ENCODE peak calls at places on chromosomes 12 and 14, in nine cellular contexts. N is AG04449, L is AG09309, C is endothelial cell of umbilical vein, M is testis, F is adipocyte, P is GM23248, Q is right cardiac atrium, S is OCI-LY7. G is an unnamed sample.

GRCh38 chr14:22081352-22081751 is 407.7 kb upstream of the OR4E1 start:
- DNase-seq in N (no peak), L (no peak), C (no peak), M (no peak), F (no peak), P (no peak), Q (no peak), S (no peak), G (no peak)

GRCh38 chr14:40004871-40005503 is 572.8 kb upstream of the FBXO33 start:
- DNase-seq in N (no peak), L (no peak), C (no peak), M (no peak), F (no peak), P (no peak), Q (no peak), S (no peak), G (no peak)

GRCh38 chr12:131438874-131439273 is 272.0 kb upstream of the SFSWAP start:
- DNase-seq in N (no peak), L (no peak), C (no peak), M (peak), F (no peak), P (no peak), Q (no peak), S (no peak), G (no peak)

GRCh38 chr14:37594916-37595808 is at the start of the genes FOXA1 and TTC6:
- DNase-seq in N (no peak), L (no peak), C (no peak), M (peak), F (peak), P (peak), Q (peak), S (no peak), G (no peak)

GRCh38 chr12:32145096-32145495 is 38.4 kb downstream of the BICD1 start:
- DNase-seq in N (no peak), L (no peak), C (no peak), M (no peak), F (no peak), P (no peak), Q (no peak), S (no peak), G (no peak)

GRCh38 chr14:39841088-39841487 is 408.9 kb upstream of the FBXO33 start:
- DNase-seq in N (no peak), L (no peak), C (no peak), M (no peak), F (no peak), P (no peak), Q (no peak), S (no peak), G (no peak)

GRCh38 chr14:71665157-71665556 is 267.1 kb upstream of the RGS6 start:
- DNase-seq in N (peak), L (peak), C (peak), M (no peak), F (peak), P (peak), Q (no peak), S (no peak), G (peak)

GRCh38 chr12:27554421-27555186 is 30.6 kb downstream of the PPFIBP1 start:
- DNase-seq in N (no peak), L (no peak), C (peak), M (peak), F (no peak), P (peak), Q (peak), S (no peak), G (peak)

GRCh38 chr12:103114296-103115055 is 157.0 kb downstream of the ASCL1 start:
- DNase-seq in N (no peak), L (no peak), C (no peak), M (peak), F (no peak), P (no peak), Q (no peak), S (peak), G (no peak)

GRCh38 chr12:123056053-123056452 is 75.6 kb downstream of the ARL6IP4 start:
- DNase-seq in N (no peak), L (no peak), C (no peak), M (no peak), F (peak), P (no peak), Q (no peak), S (no peak), G (no peak)

GRCh38 chr12:6367969-6368892 is 7.1 kb downstream of the SCNN1A start:
- DNase-seq in N (no peak), L (no peak), C (no peak), M (no peak), F (no peak), P (no peak), Q (no peak), S (peak), G (no peak)

GRCh38 chr12:9943244-9943643 is 11.1 kb upstream of the CLEC2A start:
- DNase-seq in N (no peak), L (no peak), C (no peak), M (no peak), F (no peak), P (no peak), Q (no peak), S (no peak), G (no peak)

GRCh38 chr14:20415723-20416622 is 2.7 kb upstream of the TEP1 start:
- DNase-seq in N (no peak), L (no peak), C (peak), M (peak), F (peak), P (peak), Q (no peak), S (peak), G (no peak)

GRCh38 chr14:62409909-62410308 is 635.3 kb downstream of the KCNH5 start:
- DNase-seq in N (no peak), L (no peak), C (no peak), M (no peak), F (peak), P (peak), Q (no peak), S (no peak), G (peak)

GRCh38 chr14:95663226-95663797 is 22.9 kb upstream of the TCL1B start:
- DNase-seq in N (no peak), L (no peak), C (no peak), M (no peak), F (no peak), P (no peak), Q (no peak), S (peak), G (no peak)

GRCh38 chr12:64219135-64219534 is 3.0 kb downstream of the KICS2 start:
- DNase-seq in N (no peak), L (no peak), C (peak), M (no peak), F (no peak), P (no peak), Q (no peak), S (no peak), G (no peak)

GRCh38 chr12:57765003-57765697 is 1.7 kb downstream of the CYP27B1 start:
- DNase-seq in N (no peak), L (no peak), C (peak), M (peak), F (peak), P (peak), Q (peak), S (no peak), G (no peak)

GRCh38 chr14:32497233-32497632 is 168.1 kb downstream of the AKAP6 start:
- DNase-seq in N (no peak), L (no peak), C (no peak), M (no peak), F (peak), P (peak), Q (no peak), S (no peak), G (no peak)
- H3K4me3 ChIP-seq in N (peak), L (no peak), C (no peak), M (no peak), F (no peak), P (peak), Q (peak), S (no peak), G (no peak)

GRCh38 chr12:124631681-124632080 is 64.3 kb upstream of the NCOR2 start:
- DNase-seq in N (no peak), L (no peak), C (no peak), M (no peak), F (no peak), P (no peak), Q (no peak), S (no peak), G (no peak)
- H3K4me3 ChIP-seq in N (no peak), L (no peak), C (no peak), M (no peak), F (no peak), P (no peak), Q (no peak), S (no peak), G (no peak)

GRCh38 chr12:12072064-12072760 is 1.5 kb downstream of the BCL2L14 start:
- DNase-seq in N (no peak), L (no peak), C (no peak), M (no peak), F (no peak), P (no peak), Q (no peak), S (no peak), G (no peak)

GRCh38 chr12:12070149-12070548 is 590 bp upstream of the BCL2L14 start:
- DNase-seq in N (no peak), L (no peak), C (no peak), M (no peak), F (no peak), P (no peak), Q (no peak), S (no peak), G (no peak)

GRCh38 chr12:12070674-12071661 is at the start of gene BCL2L14:
- DNase-seq in N (no peak), L (no peak), C (no peak), M (no peak), F (no peak), P (peak), Q (no peak), S (no peak), G (no peak)
- H3K4me3 ChIP-seq in N (no peak), L (no peak), C (no peak), M (no peak), F (no peak), P (no peak), Q (no peak), S (no peak), G (no peak)

GRCh38 chr12:14157129-14157747 is 175.8 kb upstream of the GRIN2B start:
- DNase-seq in N (no peak), L (no peak), C (no peak), M (no peak), F (no peak), P (no peak), Q (no peak), S (peak), G (no peak)
- H3K4me3 ChIP-seq in N (no peak), L (no peak), C (no peak), M (no peak), F (no peak), P (no peak), Q (no peak), S (peak), G (no peak)

GRCh38 chr14:78142994-78143393 is 27.2 kb upstream of the NRXN3 start:
- DNase-seq in N (no peak), L (no peak), C (no peak), M (no peak), F (no peak), P (no peak), Q (no peak), S (no peak), G (no peak)
- H3K4me3 ChIP-seq in N (no peak), L (no peak), C (no peak), M (no peak), F (no peak), P (no peak), Q (no peak), S (no peak), G (no peak)

GRCh38 chr14:105124837-105125222 is 43.7 kb downstream of the JAG2 start:
- DNase-seq in N (no peak), L (no peak), C (no peak), M (peak), F (no peak), P (no peak), Q (no peak), S (no peak), G (no peak)

GRCh38 chr14:105131241-105131640 is 37.3 kb downstream of the JAG2 start:
- DNase-seq in N (no peak), L (no peak), C (no peak), M (no peak), F (no peak), P (no peak), Q (no peak), S (no peak), G (no peak)

GRCh38 chr14:105126970-105127307 is 41.6 kb downstream of the JAG2 start:
- DNase-seq in N (no peak), L (no peak), C (no peak), M (peak), F (no peak), P (no peak), Q (no peak), S (no peak), G (no peak)

GRCh38 chr14:105126126-105126969 is 42.2 kb downstream of the JAG2 start:
- DNase-seq in N (no peak), L (no peak), C (no peak), M (peak), F (no peak), P (no peak), Q (no peak), S (no peak), G (no peak)

GRCh38 chr14:105128059-105128458 is 40.5 kb downstream of the JAG2 start:
- DNase-seq in N (no peak), L (no peak), C (no peak), M (peak), F (no peak), P (no peak), Q (no peak), S (no peak), G (no peak)
- H3K4me3 ChIP-seq in N (no peak), L (no peak), C (no peak), M (no peak), F (no peak), P (no peak), Q (no peak), S (no peak), G (no peak)

GRCh38 chr12:117903441-117903840 is 65.3 kb downstream of the KSR2 start:
- DNase-seq in N (no peak), L (no peak), C (no peak), M (no peak), F (no peak), P (no peak), Q (no peak), S (no peak), G (no peak)

GRCh38 chr12:117904051-117904450 is 64.7 kb downstream of the KSR2 start:
- DNase-seq in N (no peak), L (no peak), C (no peak), M (no peak), F (no peak), P (no peak), Q (no peak), S (no peak), G (no peak)

GRCh38 chr12:117901631-117902030 is 67.2 kb downstream of the KSR2 start:
- DNase-seq in N (no peak), L (no peak), C (no peak), M (no peak), F (no peak), P (no peak), Q (no peak), S (no peak), G (no peak)

GRCh38 chr12:117897379-117898161 is 71.2 kb downstream of the KSR2 start:
- DNase-seq in N (no peak), L (no peak), C (no peak), M (no peak), F (no peak), P (no peak), Q (no peak), S (no peak), G (no peak)

GRCh38 chr12:117900561-117900960 is 68.2 kb downstream of the KSR2 start:
- DNase-seq in N (peak), L (no peak), C (no peak), M (no peak), F (no peak), P (peak), Q (no peak), S (no peak), G (no peak)
- H3K4me3 ChIP-seq in N (no peak), L (no peak), C (no peak), M (no peak), F (no peak), P (no peak), Q (no peak), S (no peak), G (no peak)

DNA sequence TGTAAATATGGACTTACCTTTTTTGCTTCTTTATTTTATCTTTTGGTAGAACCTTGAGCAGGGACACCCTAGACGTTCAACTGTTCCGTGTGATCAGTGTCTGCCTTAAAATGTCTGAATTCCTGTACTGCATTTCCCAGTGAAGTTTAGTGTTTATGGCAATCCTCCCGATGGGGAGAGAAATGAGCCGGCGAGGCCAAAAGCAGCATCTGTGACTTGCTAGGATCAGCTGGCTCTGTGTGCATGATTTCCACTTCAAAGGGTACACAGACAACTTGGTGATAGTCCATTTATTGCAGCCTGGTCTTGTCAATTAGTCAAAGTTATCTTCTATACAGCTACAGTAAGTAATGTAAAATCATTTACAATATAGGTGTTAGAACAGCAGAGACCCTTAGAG is 768.5 kb downstream of the DIO2 start:
- DNase-seq in N (no peak), L (no peak), C (no peak), M (no peak), F (no peak), P (no peak), Q (no peak), S (no peak), G (no peak)
- H3K4me3 ChIP-seq in N (no peak), L (no peak), C (no peak), M (no peak), F (no peak), P (no peak), Q (no peak), S (no peak), G (no peak)